ENCODE peak calls at places on chromosome 19, in seven cellular contexts. R, N, Q, M, V, I and L are unnamed samples.

GRCh38 chr19:2251577-2252480 is 2.7 kb downstream of the AMH start:
- DNase-seq in R (no peak), N (no peak), Q (no peak), M (no peak), V (no peak), I (no peak), L (no peak)

GRCh38 chr19:3136684-3137055 is 837 bp downstream of the GNA15 start:
- DNase-seq in R (no peak), N (no peak), Q (no peak), M (no peak), V (no peak), I (no peak), L (no peak)

GRCh38 chr19:39265321-39265916 is 2.8 kb upstream of the IFNL2 start:
- DNase-seq in R (no peak), N (no peak), Q (no peak), M (no peak), V (no peak), I (peak), L (no peak)

GRCh38 chr19:46840157-46840942 is 10.3 kb downstream of the AP2S1 start:
- DNase-seq in R (no peak), N (peak), Q (peak), M (peak), V (no peak), I (peak), L (peak)

GRCh38 chr19:789473-790052 is 7.7 kb upstream of the PTBP1 start:
- DNase-seq in R (no peak), N (no peak), Q (no peak), M (no peak), V (no peak), I (no peak), L (no peak)

GRCh38 chr19:51259348-51260245 is 8.7 kb downstream of the SIGLECL1 start:
- DNase-seq in R (no peak), N (peak), Q (peak), M (no peak), V (peak), I (no peak), L (no peak)

GRCh38 chr19:57903298-57904174 is 12.9 kb downstream of the ZNF417 start:
- DNase-seq in R (no peak), N (peak), Q (no peak), M (no peak), V (peak), I (no peak), L (peak)

GRCh38 chr19:38514812-38515633 is 81.5 kb downstream of the RYR1 start:
- DNase-seq in R (no peak), N (peak), Q (peak), M (peak), V (peak), I (peak), L (no peak)

GRCh38 chr19:12946092-12946845 is 607 bp downstream of the RAD23A start:
- DNase-seq in R (no peak), N (peak), Q (peak), M (no peak), V (peak), I (peak), L (peak)

GRCh38 chr19:2164020-2164988 is 571 bp downstream of the DOT1L start:
- DNase-seq in R (no peak), N (no peak), Q (no peak), M (no peak), V (no peak), I (no peak), L (no peak)

GRCh38 chr19:52248256-52248655 is 21.1 kb upstream of the ZNF766 start:
- DNase-seq in R (no peak), N (peak), Q (peak), M (peak), V (no peak), I (peak), L (peak)

GRCh38 chr19:38433268-38433733 is at the start of gene RYR1:
- DNase-seq in R (no peak), N (peak), Q (peak), M (no peak), V (no peak), I (peak), L (no peak)

GRCh38 chr19:5536337-5536894 is 31.3 kb downstream of the TINCR start:
- DNase-seq in R (no peak), N (peak), Q (peak), M (no peak), V (no peak), I (peak), L (no peak)

GRCh38 chr19:18865106-18865972 is 30.6 kb downstream of the CERS1 start:
- DNase-seq in R (no peak), N (no peak), Q (no peak), M (no peak), V (no peak), I (no peak), L (no peak)

GRCh38 chr19:4069331-4069959 is 2.7 kb upstream of the ZBTB7A start:
- DNase-seq in R (no peak), N (no peak), Q (no peak), M (no peak), V (no peak), I (peak), L (no peak)

GRCh38 chr19:17909017-17909732 is 23.6 kb upstream of the CCDC124 start:
- DNase-seq in R (no peak), N (no peak), Q (no peak), M (no peak), V (no peak), I (no peak), L (no peak)

GRCh38 chr19:722553-723101 is 13.9 kb downstream of the PALM start:
- DNase-seq in R (no peak), N (no peak), Q (no peak), M (no peak), V (no peak), I (peak), L (no peak)

GRCh38 chr19:45577111-45577905 is 7.3 kb downstream of the OPA3 start:
- DNase-seq in R (no peak), N (peak), Q (peak), M (no peak), V (peak), I (peak), L (peak)

GRCh38 chr19:12872941-12873890 is 8.0 kb downstream of the DNASE2 start:
- DNase-seq in R (no peak), N (peak), Q (peak), M (peak), V (peak), I (peak), L (no peak)

GRCh38 chr19:16045171-16045570 is 31.1 kb upstream of the TPM4 start:
- DNase-seq in R (no peak), N (no peak), Q (no peak), M (no peak), V (no peak), I (no peak), L (no peak)

GRCh38 chr19:39132344-39132969 is 6.9 kb downstream of the PAK4 start:
- DNase-seq in R (no peak), N (no peak), Q (no peak), M (no peak), V (no peak), I (no peak), L (no peak)

GRCh38 chr19:14089662-14090508 is 666 bp downstream of the SAMD1 start:
- DNase-seq in R (no peak), N (peak), Q (peak), M (no peak), V (no peak), I (peak), L (no peak)

GRCh38 chr19:51546650-51547396 is 15.4 kb upstream of the SIGLEC6 start:
- DNase-seq in R (no peak), N (no peak), Q (peak), M (no peak), V (no peak), I (no peak), L (no peak)

GRCh38 chr19:10292206-10292788 is 2.5 kb downstream of the ICAM5 start:
- DNase-seq in R (peak), N (peak), Q (no peak), M (peak), V (peak), I (peak), L (peak)

GRCh38 chr19:51346742-51347141 is 4.8 kb upstream of the VSIG10L start:
- DNase-seq in R (no peak), N (no peak), Q (no peak), M (no peak), V (no peak), I (peak), L (no peak)

GRCh38 chr19:19205416-19206410 is 2.5 kb upstream of the NR2C2AP start:
- DNase-seq in R (no peak), N (no peak), Q (no peak), M (no peak), V (no peak), I (no peak), L (no peak)

GRCh38 chr19:22609630-22610029 is 24.5 kb upstream of the ZNF492 start:
- DNase-seq in R (no peak), N (no peak), Q (no peak), M (no peak), V (no peak), I (no peak), L (no peak)

GRCh38 chr19:41223431-41224234 is 4.6 kb downstream of the AXL start:
- DNase-seq in R (no peak), N (peak), Q (peak), M (no peak), V (peak), I (no peak), L (peak)